ENCODE peak calls at places on chromosomes 2 and 18, in five cellular contexts. One of them, this sample, is unnamed.

GRCh38 chr2:52659536-52659935 is 1108.1 kb upstream of the CHAC2 start:
- DNase-seq in fibroblast of villous mesenchyme: no peak
- DNase-seq in cardiac fibroblast: peak
- DNase-seq in left ventricle myocardium inferior: no peak
- DNase-seq in GM12864: no peak
- DNase-seq in this sample: no peak

GRCh38 chr2:176148758-176149483 is 2.4 kb upstream of the HOXD4 start:
- DNase-seq in fibroblast of villous mesenchyme: no peak
- DNase-seq in cardiac fibroblast: no peak
- DNase-seq in left ventricle myocardium inferior: no peak
- DNase-seq in GM12864: no peak
- DNase-seq in this sample: no peak

GRCh38 chr18:36559458-36559857 is 261.9 kb downstream of the FHOD3 start:
- DNase-seq in fibroblast of villous mesenchyme: no peak
- DNase-seq in cardiac fibroblast: no peak
- DNase-seq in left ventricle myocardium inferior: no peak
- DNase-seq in GM12864: no peak
- DNase-seq in this sample: no peak

GRCh38 chr2:199806179-199806578 is 44.8 kb downstream of the FTCDNL1 start:
- DNase-seq in fibroblast of villous mesenchyme: peak
- DNase-seq in cardiac fibroblast: no peak
- DNase-seq in left ventricle myocardium inferior: no peak
- DNase-seq in GM12864: no peak
- DNase-seq in this sample: no peak

GRCh38 chr2:150811259-150811912 is 323.9 kb upstream of the RND3 start:
- DNase-seq in fibroblast of villous mesenchyme: peak
- DNase-seq in cardiac fibroblast: peak
- DNase-seq in left ventricle myocardium inferior: no peak
- DNase-seq in GM12864: no peak
- DNase-seq in this sample: no peak

GRCh38 chr2:139007130-139007529 is 226.9 kb upstream of the NXPH2 start:
- DNase-seq in fibroblast of villous mesenchyme: no peak
- DNase-seq in cardiac fibroblast: no peak
- DNase-seq in left ventricle myocardium inferior: no peak
- DNase-seq in GM12864: no peak
- DNase-seq in this sample: no peak

GRCh38 chr2:61720911-61721310 is 132.9 kb downstream of the FAM161A start:
- DNase-seq in fibroblast of villous mesenchyme: no peak
- DNase-seq in cardiac fibroblast: peak
- DNase-seq in left ventricle myocardium inferior: no peak
- DNase-seq in GM12864: no peak
- DNase-seq in this sample: no peak

GRCh38 chr2:36451512-36451911 is 95.9 kb downstream of the CRIM1 start:
- DNase-seq in fibroblast of villous mesenchyme: peak
- DNase-seq in cardiac fibroblast: peak
- DNase-seq in left ventricle myocardium inferior: no peak
- DNase-seq in GM12864: no peak
- DNase-seq in this sample: no peak

GRCh38 chr18:49031511-49032188 is 80.9 kb upstream of the SMAD7 start:
- DNase-seq in fibroblast of villous mesenchyme: no peak
- DNase-seq in cardiac fibroblast: no peak
- DNase-seq in left ventricle myocardium inferior: no peak
- DNase-seq in GM12864: no peak
- DNase-seq in this sample: no peak

GRCh38 chr2:188524519-188525113 is 232.9 kb downstream of the GULP1 start:
- DNase-seq in fibroblast of villous mesenchyme: peak
- DNase-seq in cardiac fibroblast: peak
- DNase-seq in left ventricle myocardium inferior: no peak
- DNase-seq in GM12864: no peak
- DNase-seq in this sample: peak

GRCh38 chr18:37210781-37211180 is 354.8 kb downstream of the CELF4 start:
- DNase-seq in fibroblast of villous mesenchyme: no peak
- DNase-seq in cardiac fibroblast: no peak
- DNase-seq in left ventricle myocardium inferior: no peak
- DNase-seq in GM12864: no peak
- DNase-seq in this sample: no peak

GRCh38 chr2:23824777-23825212 is 102.1 kb downstream of the ATAD2B start:
- DNase-seq in fibroblast of villous mesenchyme: peak
- DNase-seq in cardiac fibroblast: peak
- DNase-seq in left ventricle myocardium inferior: no peak
- DNase-seq in GM12864: peak
- DNase-seq in this sample: no peak

GRCh38 chr18:28690836-28691835 is 514.2 kb upstream of the CDH2 start:
- DNase-seq in fibroblast of villous mesenchyme: no peak
- DNase-seq in cardiac fibroblast: no peak
- DNase-seq in left ventricle myocardium inferior: no peak
- DNase-seq in GM12864: no peak
- DNase-seq in this sample: no peak

GRCh38 chr2:53724511-53724910 is 43.1 kb upstream of the CHAC2 start:
- DNase-seq in fibroblast of villous mesenchyme: peak
- DNase-seq in cardiac fibroblast: peak
- DNase-seq in left ventricle myocardium inferior: no peak
- DNase-seq in GM12864: no peak
- DNase-seq in this sample: peak

GRCh38 chr18:78982186-78982585 is 2.6 kb downstream of the SALL3 start:
- DNase-seq in fibroblast of villous mesenchyme: no peak
- DNase-seq in cardiac fibroblast: no peak
- DNase-seq in left ventricle myocardium inferior: no peak
- DNase-seq in GM12864: no peak
- DNase-seq in this sample: no peak

GRCh38 chr18:78983530-78983929 is 3.9 kb downstream of the SALL3 start:
- DNase-seq in fibroblast of villous mesenchyme: no peak
- DNase-seq in cardiac fibroblast: no peak
- DNase-seq in left ventricle myocardium inferior: no peak
- DNase-seq in GM12864: no peak
- DNase-seq in this sample: no peak

GRCh38 chr18:78984941-78985784 is 5.5 kb downstream of the SALL3 start:
- DNase-seq in fibroblast of villous mesenchyme: peak
- DNase-seq in cardiac fibroblast: peak
- DNase-seq in left ventricle myocardium inferior: no peak
- DNase-seq in GM12864: no peak
- DNase-seq in this sample: no peak

GRCh38 chr18:78981652-78981955 is 2.0 kb downstream of the SALL3 start:
- DNase-seq in fibroblast of villous mesenchyme: no peak
- DNase-seq in cardiac fibroblast: no peak
- DNase-seq in left ventricle myocardium inferior: no peak
- DNase-seq in GM12864: no peak
- DNase-seq in this sample: no peak

GRCh38 chr18:78986018-78986481 is 6.4 kb downstream of the SALL3 start:
- DNase-seq in fibroblast of villous mesenchyme: no peak
- DNase-seq in cardiac fibroblast: peak
- DNase-seq in left ventricle myocardium inferior: no peak
- DNase-seq in GM12864: no peak
- DNase-seq in this sample: no peak
- TF ChIP-seq CTCF in fibroblast of villous mesenchyme: peak
- TF ChIP-seq CTCF in cardiac fibroblast: peak
- TF ChIP-seq CTCF in left ventricle myocardium inferior: peak
- TF ChIP-seq CTCF in GM12864: peak
- TF ChIP-seq CTCF in this sample: no peak

GRCh38 chr2:148640767-148641166 is 3.8 kb upstream of the EPC2 start:
- DNase-seq in fibroblast of villous mesenchyme: peak
- DNase-seq in cardiac fibroblast: peak
- DNase-seq in left ventricle myocardium inferior: no peak
- DNase-seq in GM12864: no peak
- DNase-seq in this sample: peak
- TF ChIP-seq CTCF in fibroblast of villous mesenchyme: peak
- TF ChIP-seq CTCF in cardiac fibroblast: peak
- TF ChIP-seq CTCF in left ventricle myocardium inferior: peak
- TF ChIP-seq CTCF in GM12864: no peak
- TF ChIP-seq CTCF in this sample: peak

DNA sequence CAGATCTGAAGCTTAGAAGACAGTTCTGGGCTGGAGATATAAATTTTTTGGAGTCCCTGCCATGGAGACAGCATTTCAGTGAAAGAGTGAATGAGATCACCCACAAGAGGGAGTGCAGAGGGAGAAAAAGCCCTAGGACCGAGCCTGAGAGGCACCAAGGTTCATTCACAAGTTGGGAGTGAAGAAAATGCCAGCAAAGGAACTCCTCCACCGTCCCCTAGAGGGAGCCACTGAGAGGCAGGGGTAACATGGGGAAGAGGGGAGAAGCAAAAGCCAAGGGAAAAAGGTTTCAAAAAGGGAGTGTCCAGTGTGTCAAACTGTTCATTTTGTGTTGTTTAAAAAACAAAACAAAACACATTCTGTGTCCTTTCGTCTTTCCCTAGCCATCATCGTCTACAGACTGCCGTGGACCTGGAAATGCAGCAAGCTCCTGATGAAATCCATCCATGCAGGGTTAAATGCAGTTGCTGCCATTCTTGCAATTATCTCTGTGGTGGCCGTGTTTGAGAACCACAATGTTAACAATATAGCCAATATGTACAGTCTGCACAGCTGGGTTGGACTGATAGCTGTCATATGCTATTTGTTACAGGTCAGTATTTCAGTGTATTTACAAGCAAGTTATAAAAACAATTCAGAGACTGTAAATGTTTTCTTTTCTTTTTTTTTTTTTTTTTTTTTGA is 19.1 kb downstream of the CYBRD1 start:
- DNase-seq in fibroblast of villous mesenchyme: no peak
- DNase-seq in cardiac fibroblast: no peak
- DNase-seq in left ventricle myocardium inferior: no peak
- DNase-seq in GM12864: no peak
- DNase-seq in this sample: no peak
- TF ChIP-seq CTCF in fibroblast of villous mesenchyme: peak
- TF ChIP-seq CTCF in cardiac fibroblast: peak
- TF ChIP-seq CTCF in left ventricle myocardium inferior: peak
- TF ChIP-seq CTCF in GM12864: peak
- TF ChIP-seq CTCF in this sample: peak

GRCh38 chr18:46046126-46046525 is 25.9 kb downstream of the PSTPIP2 start:
- DNase-seq in fibroblast of villous mesenchyme: no peak
- DNase-seq in cardiac fibroblast: no peak
- DNase-seq in left ventricle myocardium inferior: no peak
- DNase-seq in GM12864: no peak
- DNase-seq in this sample: no peak
- TF ChIP-seq CTCF in fibroblast of villous mesenchyme: no peak
- TF ChIP-seq CTCF in cardiac fibroblast: no peak
- TF ChIP-seq CTCF in left ventricle myocardium inferior: no peak
- TF ChIP-seq CTCF in GM12864: no peak
- TF ChIP-seq CTCF in this sample: no peak

GRCh38 chr2:167943877-167944276 is 303.5 kb downstream of the STK39 start:
- DNase-seq in fibroblast of villous mesenchyme: peak
- DNase-seq in cardiac fibroblast: peak
- DNase-seq in left ventricle myocardium inferior: no peak
- DNase-seq in GM12864: no peak
- DNase-seq in this sample: no peak
- TF ChIP-seq CTCF in fibroblast of villous mesenchyme: no peak
- TF ChIP-seq CTCF in cardiac fibroblast: no peak
- TF ChIP-seq CTCF in left ventricle myocardium inferior: no peak
- TF ChIP-seq CTCF in GM12864: no peak
- TF ChIP-seq CTCF in this sample: no peak

DNA sequence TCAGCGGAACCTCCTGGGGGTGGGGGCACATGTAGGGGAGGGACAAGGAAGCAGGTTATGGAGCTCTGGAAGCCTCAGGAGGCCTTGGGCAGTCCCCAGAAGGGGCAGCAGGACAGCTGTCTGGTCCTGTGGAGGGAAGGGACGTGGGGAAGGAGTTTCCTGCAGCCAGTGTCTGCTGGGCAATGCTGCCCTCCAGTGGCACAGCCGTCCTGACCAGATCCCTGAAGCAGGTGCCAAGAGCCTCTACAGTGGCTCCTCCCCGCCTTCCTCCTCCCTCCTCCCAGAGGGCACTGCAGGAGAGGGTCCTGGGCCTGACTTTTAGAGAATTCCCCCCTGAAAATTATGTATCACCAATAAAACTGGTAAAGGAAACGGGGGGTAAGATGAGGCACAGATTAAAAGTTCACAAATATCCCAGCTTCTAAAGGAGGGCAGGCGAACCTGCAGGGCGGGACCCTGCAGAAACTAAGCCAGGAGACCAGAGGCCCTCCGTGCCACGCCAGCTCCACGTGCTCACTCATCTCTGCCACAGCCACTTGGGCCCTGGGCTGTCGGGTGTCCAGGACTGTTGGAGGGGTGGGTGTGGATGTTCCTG is 258.5 kb downstream of the TWIST2 start:
- DNase-seq in fibroblast of villous mesenchyme: peak
- DNase-seq in cardiac fibroblast: peak
- DNase-seq in left ventricle myocardium inferior: peak
- DNase-seq in GM12864: no peak
- DNase-seq in this sample: peak
- TF ChIP-seq CTCF in fibroblast of villous mesenchyme: peak
- TF ChIP-seq CTCF in cardiac fibroblast: peak
- TF ChIP-seq CTCF in left ventricle myocardium inferior: peak
- TF ChIP-seq CTCF in GM12864: peak
- TF ChIP-seq CTCF in this sample: peak

DNA sequence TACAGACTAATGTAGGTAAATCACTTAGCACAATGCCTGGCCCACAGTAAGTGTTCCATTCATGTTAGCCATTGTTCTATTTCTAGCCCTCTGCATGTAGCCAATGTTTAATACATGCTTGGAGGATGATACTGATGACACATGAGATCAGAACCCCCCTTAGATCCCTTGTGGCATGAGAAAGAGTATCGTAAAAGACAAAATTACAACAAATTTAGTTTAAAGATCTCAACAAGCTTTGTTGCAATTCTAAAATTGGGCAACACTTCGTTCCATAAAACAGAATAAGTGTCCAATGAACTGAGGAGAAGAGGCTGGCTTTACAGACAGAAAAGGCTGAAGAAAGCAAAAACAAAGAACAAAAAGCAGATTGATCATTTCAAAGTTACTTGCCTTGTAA is 148.8 kb upstream of the SLC1A4 start:
- DNase-seq in fibroblast of villous mesenchyme: no peak
- DNase-seq in cardiac fibroblast: peak
- DNase-seq in left ventricle myocardium inferior: no peak
- DNase-seq in GM12864: no peak
- DNase-seq in this sample: no peak
- TF ChIP-seq CTCF in fibroblast of villous mesenchyme: no peak
- TF ChIP-seq CTCF in cardiac fibroblast: no peak
- TF ChIP-seq CTCF in left ventricle myocardium inferior: no peak
- TF ChIP-seq CTCF in GM12864: no peak
- TF ChIP-seq CTCF in this sample: no peak

GRCh38 chr2:75605770-75606535 is 40.6 kb upstream of the MRPL19 start:
- DNase-seq in fibroblast of villous mesenchyme: peak
- DNase-seq in cardiac fibroblast: peak
- DNase-seq in left ventricle myocardium inferior: no peak
- DNase-seq in GM12864: no peak
- DNase-seq in this sample: peak
- TF ChIP-seq CTCF in fibroblast of villous mesenchyme: no peak
- TF ChIP-seq CTCF in cardiac fibroblast: peak
- TF ChIP-seq CTCF in left ventricle myocardium inferior: no peak
- TF ChIP-seq CTCF in GM12864: no peak
- TF ChIP-seq CTCF in this sample: peak

This sample was measured in AG09319.